ENCODE peak calls at places on chromosomes 5 and 9, in four cellular contexts. W, M, U and N are unnamed samples.

GRCh38 chr5:130720355-130720754 is 444.7 kb downstream of the HINT1 start:
- DNase-seq in W (no peak), M (no peak), U (peak; percentile 1), N (no peak)

GRCh38 chr9:130780865-130781504 is 54.1 kb upstream of the ABL1 start:
- DNase-seq in W (no peak), M (no peak), U (peak; percentile 42), N (no peak)

GRCh38 chr9:115278241-115279035 is 160.5 kb upstream of the TNC start:
- DNase-seq in W (no peak), M (no peak), U (no peak), N (no peak)

GRCh38 chr5:143316844-143317631 is 86.4 kb downstream of the NR3C1 start:
- DNase-seq in W (no peak), M (no peak), U (peak; percentile 30), N (no peak)

GRCh38 chr9:36873247-36873875 is 160.7 kb downstream of the PAX5 start:
- DNase-seq in W (peak; percentile 28), M (peak; percentile 20), U (peak; percentile 55), N (peak; percentile 79)

GRCh38 chr5:172089298-172090117 is 83.1 kb upstream of the FBXW11 start:
- DNase-seq in W (no peak), M (no peak), U (no peak), N (no peak)

GRCh38 chr5:122942164-122942914 is 94.2 kb downstream of the PPIC start:
- DNase-seq in W (no peak), M (no peak), U (peak; percentile 81), N (no peak)

GRCh38 chr5:163115011-163115410 is 322.4 kb upstream of the CCNG1 start:
- DNase-seq in W (no peak), M (no peak), U (no peak), N (no peak)

GRCh38 chr5:158174918-158175663 is 316.1 kb upstream of the CLINT1 start:
- DNase-seq in W (peak; percentile 27), M (peak; percentile 11), U (peak; percentile 63), N (peak; percentile 47)

GRCh38 chr9:132609829-132610228 is 27.4 kb downstream of the BARHL1 start:
- DNase-seq in W (no peak), M (no peak), U (peak; percentile 6), N (no peak)

GRCh38 chr9:112104901-112105300 is 70.2 kb downstream of the SUSD1 start:
- DNase-seq in W (no peak), M (no peak), U (no peak), N (no peak)

DNA sequence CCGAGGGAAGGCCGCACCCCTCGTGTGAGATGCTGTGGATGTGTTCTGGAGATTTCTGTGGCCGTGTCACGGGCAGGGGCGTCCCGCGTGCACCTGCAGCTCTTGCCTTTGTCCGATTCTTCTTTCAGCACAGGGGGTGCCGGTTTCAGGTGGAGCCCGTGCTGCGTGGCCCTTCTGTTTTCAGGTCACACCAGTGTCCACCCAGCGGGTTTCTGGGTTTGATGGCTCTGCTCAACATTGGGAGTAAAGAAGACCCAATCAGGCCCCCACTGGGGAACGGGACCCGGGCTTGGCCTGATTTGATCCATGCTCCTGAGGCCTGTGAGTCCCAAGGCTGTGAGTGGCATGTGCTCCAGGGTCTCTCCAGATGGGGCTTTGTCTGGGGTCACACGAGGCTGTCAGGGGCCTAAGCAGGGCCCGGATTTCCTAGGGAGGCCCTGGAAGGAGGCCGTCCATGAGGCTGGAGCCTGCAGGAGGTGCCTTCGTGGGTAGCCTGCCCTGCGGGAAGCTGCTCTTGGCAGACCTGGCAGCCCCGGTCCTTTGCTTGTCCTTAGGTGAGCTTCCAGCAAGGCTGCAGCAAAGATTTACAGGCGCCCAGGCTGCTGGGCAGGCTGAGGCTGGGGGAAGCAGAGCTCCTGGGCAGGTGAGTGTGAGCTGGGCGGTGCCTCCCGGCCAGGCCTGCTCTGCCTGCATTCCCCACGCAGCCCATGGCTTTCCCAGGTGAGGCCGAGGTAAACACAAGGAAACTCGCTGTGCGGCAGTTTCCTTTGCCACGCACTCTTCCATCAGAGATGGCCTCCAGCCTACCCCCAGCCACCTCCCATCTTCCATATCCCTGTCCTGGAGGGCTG is 12.8 kb downstream of the MRPL36 start:
- DNase-seq in W (no peak), M (no peak), U (no peak), N (no peak)
- TF ChIP-seq SPI1 in W (no peak), M (no peak), U (no peak), N (no peak)

GRCh38 chr5:74185599-74185998 is 454.9 kb downstream of the ENC1 start:
- DNase-seq in W (no peak), M (no peak), U (no peak), N (no peak)
- TF ChIP-seq SPI1 in W (no peak), M (no peak), U (no peak), N (no peak)

GRCh38 chr5:168886153-168886552 is 307.0 kb upstream of the PANK3 start:
- DNase-seq in W (no peak), M (no peak), U (no peak), N (no peak)

GRCh38 chr5:168883253-168883880 is 304.2 kb upstream of the PANK3 start:
- DNase-seq in W (no peak), M (no peak), U (no peak), N (no peak)

GRCh38 chr5:168884040-168884439 is 304.9 kb upstream of the PANK3 start:
- DNase-seq in W (no peak), M (no peak), U (no peak), N (no peak)

GRCh38 chr5:168887931-168888330 is 308.8 kb upstream of the PANK3 start:
- DNase-seq in W (no peak), M (no peak), U (no peak), N (no peak)

DNA sequence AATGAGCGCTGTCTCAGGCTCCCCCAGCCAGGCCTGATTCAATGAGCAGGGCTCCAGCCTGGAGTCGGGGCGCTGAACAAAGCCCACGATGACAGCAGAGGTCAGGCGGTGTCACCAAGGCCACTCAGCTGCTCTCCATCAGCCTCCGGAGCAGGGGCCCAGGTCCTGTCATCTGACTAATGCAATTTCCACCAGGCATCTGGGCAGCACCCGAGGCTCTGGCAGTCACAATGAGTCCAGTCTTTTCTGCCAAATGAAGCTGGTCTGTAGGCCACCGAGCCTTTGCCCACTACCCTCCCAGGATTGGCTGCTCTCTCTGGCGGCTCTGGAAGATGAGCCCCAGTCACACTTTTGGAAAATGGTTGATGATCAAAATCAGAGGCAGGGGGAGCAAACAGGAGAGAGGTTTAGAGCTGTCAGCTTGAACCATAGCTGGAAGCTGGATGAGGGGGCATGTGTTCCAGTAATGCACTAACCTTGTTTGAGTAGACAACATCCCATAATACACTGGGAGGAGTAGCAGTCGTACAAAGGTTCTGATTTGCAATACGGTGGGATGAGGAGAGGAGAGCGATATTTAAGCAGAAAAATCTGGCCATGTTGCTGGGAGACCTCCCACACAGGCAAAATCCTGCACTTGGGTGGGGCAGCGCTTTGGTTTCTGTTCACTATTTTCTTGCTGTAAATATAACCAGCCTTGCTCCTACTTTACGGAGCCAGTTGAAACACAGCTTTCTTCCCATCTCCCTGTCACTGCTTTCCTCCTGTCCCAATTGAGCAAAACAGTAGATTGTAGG is 306.4 kb upstream of the PANK3 start:
- DNase-seq in W (no peak), M (no peak), U (no peak), N (no peak)
- TF ChIP-seq SPI1 in W (no peak), M (no peak), U (no peak), N (no peak)

DNA sequence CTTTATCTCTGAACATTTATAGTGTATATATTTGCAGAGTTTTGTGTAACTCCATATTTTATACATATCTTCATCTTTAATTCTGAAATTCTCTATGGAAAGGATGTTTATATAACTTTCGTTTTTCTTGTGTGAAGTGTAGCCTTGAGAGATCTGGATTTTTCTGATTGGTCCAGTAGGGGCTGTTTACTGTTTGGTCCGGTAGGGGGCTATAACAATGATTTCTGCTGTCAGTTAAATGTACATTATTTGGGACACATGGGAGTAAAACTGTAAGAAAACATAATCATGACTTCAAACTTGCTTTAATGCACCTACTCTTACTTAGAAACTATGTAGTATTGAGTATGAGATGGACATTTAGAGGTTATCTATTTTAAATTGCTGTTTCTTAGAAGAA is 527.1 kb upstream of the ARRDC3 start:
- DNase-seq in W (no peak), M (no peak), U (no peak), N (no peak)
- TF ChIP-seq SPI1 in W (no peak), M (no peak), U (no peak), N (no peak)

GRCh38 chr5:179131321-179131835 is 71.2 kb downstream of the ZNF354C start:
- DNase-seq in W (no peak), M (no peak), U (no peak), N (no peak)

GRCh38 chr5:179130101-179130681 is 70.0 kb downstream of the ZNF354C start:
- DNase-seq in W (no peak), M (no peak), U (no peak), N (no peak)

GRCh38 chr5:179128976-179129375 is 68.8 kb downstream of the ZNF354C start:
- DNase-seq in W (no peak), M (no peak), U (no peak), N (no peak)

GRCh38 chr5:179128041-179128365 is 67.8 kb downstream of the ZNF354C start:
- DNase-seq in W (no peak), M (no peak), U (no peak), N (no peak)

DNA sequence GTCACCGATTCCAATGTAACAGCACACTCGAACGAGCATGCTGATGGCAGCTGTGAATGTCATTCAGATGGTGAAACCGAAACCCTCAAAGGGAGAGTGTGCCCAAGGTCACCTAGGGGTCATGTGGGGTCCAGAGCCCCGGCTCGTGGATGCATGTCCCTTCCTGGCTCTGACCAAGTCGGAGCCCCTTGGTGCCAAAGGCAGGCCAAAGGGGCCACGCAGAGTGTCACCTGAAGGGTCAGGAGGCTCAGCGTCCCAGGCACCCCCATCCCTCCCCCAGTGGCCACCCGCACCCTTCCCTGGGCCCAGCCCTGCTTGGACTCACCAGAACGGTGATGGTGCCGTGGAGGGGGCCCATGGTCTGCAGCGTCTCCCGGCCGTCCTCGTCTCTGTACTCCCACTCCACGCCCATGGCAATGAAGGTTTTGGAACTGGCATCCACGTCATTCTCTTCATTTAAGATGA is 69.5 kb downstream of the ZNF354C start:
- DNase-seq in W (no peak), M (no peak), U (no peak), N (no peak)
- TF ChIP-seq SPI1 in W (no peak), M (no peak), U (no peak), N (no peak)

GRCh38 chr5:74624009-74624408 is 16.5 kb downstream of the ENC1 start:
- DNase-seq in W (no peak), M (no peak), U (no peak), N (no peak)

GRCh38 chr5:74624931-74625505 is 15.5 kb downstream of the ENC1 start:
- DNase-seq in W (no peak), M (no peak), U (no peak), N (no peak)

GRCh38 chr5:74626386-74627222 is 13.9 kb downstream of the ENC1 start:
- DNase-seq in W (no peak), M (no peak), U (no peak), N (no peak)

GRCh38 chr5:74624501-74624900 is 16.0 kb downstream of the ENC1 start:
- DNase-seq in W (no peak), M (no peak), U (no peak), N (no peak)

GRCh38 chr5:74625742-74626241 is 14.7 kb downstream of the ENC1 start:
- DNase-seq in W (no peak), M (no peak), U (no peak), N (no peak)
- TF ChIP-seq SPI1 in W (no peak), M (no peak), U (no peak), N (no peak)